ENCODE peak calls at places on chromosome 21, in six cellular contexts. H, Z, L, W, R and U are unnamed samples.

GRCh38 chr21:31258073-31258472 is 86.0 kb downstream of the TIAM1 start:
- DNase-seq in H (no peak), Z (no peak), L (no peak), W (no peak), R (no peak), U (no peak)

GRCh38 chr21:30345014-30345413 is 3.4 kb downstream of the KRTAP23-1 start:
- DNase-seq in H (no peak), Z (no peak), L (no peak), W (no peak), R (no peak), U (no peak)

GRCh38 chr21:21213297-21213696 is 215.1 kb downstream of the NCAM2 start:
- DNase-seq in H (no peak), Z (no peak), L (no peak), W (no peak), R (no peak), U (no peak)

GRCh38 chr21:21730524-21730923 is 732.3 kb downstream of the NCAM2 start:
- DNase-seq in H (no peak), Z (no peak), L (no peak), W (no peak), R (no peak), U (no peak)

GRCh38 chr21:38470762-38471161 is 27.5 kb downstream of the ERG start:
- DNase-seq in H (no peak), Z (no peak), L (no peak), W (no peak), R (no peak), U (no peak)

GRCh38 chr21:39022901-39023693 is 160.2 kb downstream of the PSMG1 start:
- DNase-seq in H (no peak), Z (no peak), L (no peak), W (peak), R (no peak), U (peak)

GRCh38 chr21:38208118-38208517 is 48.7 kb upstream of the KCNJ15 start:
- DNase-seq in H (no peak), Z (no peak), L (no peak), W (no peak), R (no peak), U (no peak)

GRCh38 chr21:44857127-44857892 is 16.2 kb downstream of the PTTG1IP start:
- DNase-seq in H (no peak), Z (no peak), L (no peak), W (no peak), R (no peak), U (no peak)

GRCh38 chr21:41367598-41368360 is 6.0 kb downstream of the MX2 start:
- DNase-seq in H (no peak), Z (no peak), L (peak), W (no peak), R (no peak), U (no peak)

GRCh38 chr21:22019766-22020165 is 1021.6 kb downstream of the NCAM2 start:
- DNase-seq in H (no peak), Z (no peak), L (no peak), W (no peak), R (no peak), U (no peak)

GRCh38 chr21:45830221-45830640 is 151.3 kb upstream of the COL6A1 start:
- DNase-seq in H (no peak), Z (peak), L (no peak), W (peak), R (no peak), U (no peak)

GRCh38 chr21:41363370-41364270 is 1.8 kb downstream of the MX2 start:
- DNase-seq in H (no peak), Z (no peak), L (no peak), W (no peak), R (no peak), U (no peak)

GRCh38 chr21:15289896-15290841 is 225.4 kb upstream of the NRIP1 start:
- DNase-seq in H (no peak), Z (peak), L (no peak), W (peak), R (peak), U (no peak)

GRCh38 chr21:45590726-45591618 is 48.7 kb upstream of the SLC19A1 start:
- DNase-seq in H (no peak), Z (no peak), L (peak), W (no peak), R (no peak), U (no peak)

GRCh38 chr21:14942801-14943490 is 121.9 kb downstream of the NRIP1 start:
- DNase-seq in H (no peak), Z (no peak), L (no peak), W (no peak), R (no peak), U (no peak)

GRCh38 chr21:34632498-34632897 is 17.6 kb upstream of the RCAN1 start:
- DNase-seq in H (no peak), Z (no peak), L (no peak), W (no peak), R (no peak), U (no peak)

GRCh38 chr21:34636961-34637360 is 22.0 kb upstream of the RCAN1 start:
- DNase-seq in H (no peak), Z (no peak), L (no peak), W (no peak), R (no peak), U (no peak)

GRCh38 chr21:34630536-34631143 is 15.7 kb upstream of the RCAN1 start:
- DNase-seq in H (peak), Z (no peak), L (peak), W (peak), R (peak), U (peak)

GRCh38 chr21:34639250-34639649 is 24.3 kb upstream of the RCAN1 start:
- DNase-seq in H (no peak), Z (no peak), L (peak), W (no peak), R (no peak), U (no peak)

GRCh38 chr21:34635307-34635706 is 20.4 kb upstream of the RCAN1 start:
- DNase-seq in H (no peak), Z (peak), L (no peak), W (peak), R (no peak), U (no peak)
- TF ChIP-seq JUND in H (no peak), Z (no peak), L (no peak), W (no peak), R (no peak), U (no peak)

GRCh38 chr21:36717901-36718465 is 19.1 kb downstream of the SIM2 start:
- DNase-seq in H (no peak), Z (no peak), L (no peak), W (no peak), R (no peak), U (no peak)
- TF ChIP-seq JUND in H (no peak), Z (no peak), L (no peak), W (no peak), R (no peak), U (no peak)

GRCh38 chr21:36640260-36641244 is 58.4 kb upstream of the SIM2 start:
- DNase-seq in H (no peak), Z (no peak), L (no peak), W (no peak), R (no peak), U (no peak)
- TF ChIP-seq JUND in H (no peak), Z (no peak), L (no peak), W (no peak), R (no peak), U (no peak)

GRCh38 chr21:33244082-33244780 is 14.5 kb downstream of the IFNAR2 start:
- DNase-seq in H (no peak), Z (no peak), L (no peak), W (no peak), R (no peak), U (no peak)
- TF ChIP-seq JUND in H (no peak), Z (no peak), L (no peak), W (no peak), R (no peak), U (no peak)

GRCh38 chr21:25412090-25412489 is 195.2 kb downstream of the MRPL39 start:
- DNase-seq in H (no peak), Z (no peak), L (no peak), W (no peak), R (no peak), U (no peak)
- TF ChIP-seq JUND in H (no peak), Z (no peak), L (no peak), W (no peak), R (no peak), U (no peak)

DNA sequence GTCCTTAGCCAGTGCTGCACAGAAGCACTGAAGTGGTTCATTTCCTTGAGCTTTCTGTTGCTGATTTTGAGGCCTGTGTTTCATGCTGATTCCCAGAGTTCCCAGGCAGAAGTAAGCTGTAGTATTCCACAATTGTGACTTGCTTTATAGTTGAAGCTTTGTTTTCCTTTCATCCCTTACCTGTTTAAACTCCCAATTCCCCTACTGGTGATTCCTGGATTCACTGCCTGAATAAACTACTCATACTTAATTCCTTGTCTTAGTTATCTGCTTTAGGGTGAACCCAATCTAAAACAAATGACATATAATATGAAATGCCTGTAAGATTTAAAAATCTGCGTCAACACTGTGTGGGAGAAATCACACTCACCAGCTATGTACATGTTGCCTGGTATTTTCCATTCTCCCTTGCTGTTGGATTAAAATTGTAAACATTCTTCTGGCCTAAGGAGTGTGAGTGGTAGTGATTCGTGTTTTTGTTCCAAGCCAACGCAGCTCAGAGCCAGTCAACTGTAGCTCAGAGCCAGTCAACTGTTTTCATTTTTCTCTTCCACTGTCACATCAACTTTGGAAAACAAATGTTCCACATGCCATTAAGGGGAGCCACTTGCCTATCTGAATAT is 879.4 kb downstream of the MRPL39 start:
- DNase-seq in H (no peak), Z (no peak), L (no peak), W (no peak), R (no peak), U (no peak)
- TF ChIP-seq JUND in H (no peak), Z (no peak), L (no peak), W (no peak), R (no peak), U (no peak)

GRCh38 chr21:42479582-42479981 is 16.4 kb downstream of the RSPH1 start:
- DNase-seq in H (no peak), Z (no peak), L (no peak), W (no peak), R (no peak), U (no peak)
- TF ChIP-seq JUND in H (no peak), Z (no peak), L (no peak), W (no peak), R (no peak), U (no peak)